ENCODE peak calls at places on chromosomes 16 and 17, in five cellular contexts. K, Z, G, O and V are unnamed samples.

GRCh38 chr17:47945080-47945479 is 3.7 kb downstream of the PNPO start:
- DNase-seq in O (no peak), K (no peak), Z (no peak), G (no peak), V (no peak)

GRCh38 chr17:50271173-50271750 is 3.0 kb upstream of the TMEM92 start:
- DNase-seq in G (no peak), K (no peak), O (no peak), Z (no peak), V (no peak)

GRCh38 chr16:1101573-1102332 is 5.7 kb upstream of the C1QTNF8 start:
- DNase-seq in Z (no peak), G (peak), K (no peak), O (no peak), V (no peak)

GRCh38 chr17:50863221-50863843 is 2.8 kb downstream of the TOB1 start:
- DNase-seq in Z (peak), K (peak), O (no peak), G (no peak), V (peak)

GRCh38 chr16:31714899-31715504 is 158.6 kb upstream of the ZNF267 start:
- DNase-seq in G (no peak), Z (no peak), K (no peak), O (peak), V (peak)

GRCh38 chr17:76801706-76802105 is 63.8 kb downstream of the MFSD11 start:
- DNase-seq in G (no peak), Z (no peak), O (no peak), K (no peak), V (no peak)

GRCh38 chr17:83053779-83054451 is 25.5 kb upstream of the METRNL start:
- DNase-seq in K (no peak), Z (no peak), O (no peak), G (no peak), V (no peak)

GRCh38 chr17:51820252-51820651 is 338.3 kb downstream of the CA10 start:
- DNase-seq in G (no peak), Z (no peak), O (no peak), K (peak), V (peak)

GRCh38 chr17:10060526-10060925 is 137.9 kb downstream of the GAS7 start:
- DNase-seq in Z (no peak), G (no peak), K (no peak), O (no peak), V (no peak)

GRCh38 chr17:77254961-77255741 is 114.4 kb downstream of the SEC14L1 start:
- DNase-seq in G (peak), Z (no peak), K (peak), O (no peak), V (peak)

GRCh38 chr16:61555718-61556441 is 480.4 kb downstream of the CDH8 start:
- DNase-seq in O (no peak), Z (no peak), K (no peak), G (no peak), V (no peak)

GRCh38 chr17:42221886-42222745 is 27.8 kb upstream of the GHDC start:
- DNase-seq in K (peak), Z (no peak), O (peak), G (no peak), V (peak)

GRCh38 chr17:74623693-74624093 is at the start of gene CD300E:
- DNase-seq in K (peak), Z (no peak), G (no peak), O (no peak), V (no peak)

GRCh38 chr17:55302407-55302787 is 37.6 kb downstream of the HLF start:
- DNase-seq in O (no peak), Z (no peak), G (no peak), K (no peak), V (no peak)

GRCh38 chr16:84583995-84584394 is 33.9 kb downstream of the COTL1 start:
- DNase-seq in O (no peak), Z (no peak), K (no peak), G (no peak), V (no peak)

GRCh38 chr17:9115446-9116265 is 94.3 kb downstream of the NTN1 start:
- DNase-seq in O (no peak), Z (no peak), G (no peak), K (no peak), V (no peak)

GRCh38 chr16:50378417-50378816 is 9.6 kb upstream of the BRD7 start:
- DNase-seq in K (no peak), O (no peak), Z (no peak), G (no peak), V (no peak)

GRCh38 chr17:740240-741055 is 8.1 kb downstream of the TLCD3A start:
- DNase-seq in O (no peak), Z (no peak), K (no peak), G (no peak), V (no peak)

GRCh38 chr17:6420173-6420641 is 14.7 kb downstream of the AIPL1 start:
- DNase-seq in O (no peak), Z (no peak), K (peak), G (peak), V (peak)

GRCh38 chr16:61435356-61435755 is 600.9 kb downstream of the CDH8 start:
- DNase-seq in Z (no peak), O (no peak), G (no peak), K (no peak), V (no peak)

GRCh38 chr17:9890124-9890523 is 14.9 kb downstream of the RCVRN start:
- DNase-seq in K (peak), G (no peak), O (peak), Z (no peak), V (peak)

GRCh38 chr17:73969956-73970355 is 233.5 kb upstream of the RPL38 start:
- DNase-seq in K (peak), O (no peak), Z (no peak), G (no peak), V (no peak)

GRCh38 chr17:17414316-17414937 is 62.4 kb upstream of the MED9 start:
- DNase-seq in O (no peak), K (peak), G (no peak), Z (no peak), V (peak)

GRCh38 chr17:53472586-53472985 is 350.1 kb upstream of the KIF2B start:
- DNase-seq in Z (no peak), O (no peak), K (peak), G (no peak), V (peak)